ENCODE peak calls at places on chromosomes 7 and 10, in seven cellular contexts. V is GM06990, K is foreskin fibroblast, S is WTC11, R is ascending aorta, D is Calu3, Z is spleen. A is an unnamed sample.

GRCh38 chr7:132836746-132837145 is 245.1 kb downstream of the CHCHD3 start:
- DNase-seq in Z (no peak), K (peak), S (no peak), D (no peak), R (no peak), V (no peak), A (no peak)

GRCh38 chr7:80078159-80078731 is 56.4 kb upstream of the GNAI1 start:
- DNase-seq in Z (no peak), S (no peak), K (peak), V (no peak), R (no peak), D (no peak), A (no peak)

GRCh38 chr10:125797999-125798662 is 22.5 kb upstream of the MMP21 start:
- DNase-seq in D (no peak), V (no peak), K (no peak), R (peak), Z (no peak), S (no peak), A (no peak)

GRCh38 chr10:124033887-124034218 is 59.5 kb downstream of the CHST15 start:
- DNase-seq in S (no peak), R (no peak), Z (peak), K (peak), V (no peak), D (no peak), A (no peak)

GRCh38 chr10:121078036-121078435 is 226.9 kb downstream of the WDR11 start:
- DNase-seq in V (no peak), K (no peak), Z (no peak), R (no peak), S (no peak), D (peak), A (no peak)

GRCh38 chr10:29598861-29599311 is 35.9 kb downstream of the SVIL start:
- DNase-seq in Z (no peak), R (peak), D (no peak), S (no peak), V (no peak), K (peak), A (no peak)

GRCh38 chr10:129614341-129614740 is 147.3 kb downstream of the MGMT start:
- DNase-seq in D (no peak), R (no peak), S (no peak), V (no peak), K (no peak), Z (no peak), A (no peak)

GRCh38 chr10:16519908-16520861 is 1.5 kb downstream of the C1QL3 start:
- DNase-seq in D (no peak), V (peak), K (peak), S (peak), Z (no peak), R (no peak), A (peak)

GRCh38 chr10:7701158-7701742 is 1.9 kb upstream of the ITIH2 start:
- DNase-seq in D (no peak), S (no peak), K (no peak), V (no peak), R (no peak), Z (no peak), A (no peak)

GRCh38 chr7:103915958-103916357 is 73.5 kb downstream of the RELN start:
- DNase-seq in Z (no peak), D (peak), V (no peak), S (no peak), K (no peak), R (no peak), A (no peak)

GRCh38 chr7:20217193-20217948 is at the start of gene MACC1:
- DNase-seq in V (peak), K (no peak), Z (peak), R (no peak), D (peak), S (peak), A (no peak)

GRCh38 chr7:124764847-124765400 is 668 bp downstream of the GPR37 start:
- DNase-seq in D (peak), R (no peak), V (peak), S (peak), Z (no peak), K (peak), A (no peak)

GRCh38 chr10:16816830-16817124 is 447 bp downstream of the RSU1 start:
- DNase-seq in S (no peak), K (no peak), Z (no peak), D (no peak), R (no peak), V (no peak), A (no peak)

GRCh38 chr10:110175406-110175805 is 32.0 kb upstream of the MXI1 start:
- DNase-seq in V (no peak), S (no peak), Z (no peak), K (peak), D (no peak), R (no peak), A (no peak)

DNA sequence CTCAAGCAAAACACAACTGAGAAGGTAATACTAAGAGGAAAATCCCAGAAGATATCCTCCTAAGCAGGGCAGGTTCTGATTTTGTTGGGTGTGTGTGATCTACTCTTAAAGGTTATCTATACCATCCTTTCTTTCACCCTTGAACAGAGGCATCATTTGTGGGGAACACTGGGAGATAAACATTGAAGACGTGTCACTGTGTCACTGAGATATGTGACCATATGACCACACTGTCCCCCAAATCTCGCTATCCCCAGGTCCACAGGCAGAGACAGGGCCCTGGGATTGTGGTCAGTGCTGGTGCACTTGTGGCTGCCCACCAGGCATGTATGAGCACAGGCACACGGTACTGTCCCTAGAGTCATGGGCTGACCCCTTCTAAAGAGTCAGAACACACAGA is 30.0 kb downstream of the TECTB start:
- DNase-seq in R (no peak), K (no peak), V (no peak), S (no peak), D (no peak), Z (no peak), A (no peak)
- TF ChIP-seq CTCF in R (no peak), K (no peak), V (no peak), S (no peak), D (no peak), Z (no peak), A (no peak)

GRCh38 chr10:52739380-52740154 is 33.0 kb downstream of the MBL2 start:
- DNase-seq in S (no peak), K (no peak), Z (no peak), V (no peak), D (no peak), R (no peak), A (no peak)

GRCh38 chr10:52742723-52743122 is 29.9 kb downstream of the MBL2 start:
- DNase-seq in V (no peak), D (no peak), Z (no peak), R (no peak), S (no peak), K (no peak), A (no peak)

GRCh38 chr10:52741851-52742250 is 30.7 kb downstream of the MBL2 start:
- DNase-seq in K (no peak), R (no peak), D (no peak), V (no peak), Z (no peak), S (no peak), A (no peak)

GRCh38 chr10:52740155-52740549 is 32.4 kb downstream of the MBL2 start:
- DNase-seq in V (no peak), Z (no peak), K (no peak), S (no peak), R (no peak), D (no peak), A (no peak)

GRCh38 chr10:52740913-52741675 is 31.5 kb downstream of the MBL2 start:
- DNase-seq in K (peak), R (no peak), D (peak), V (no peak), Z (no peak), S (peak), A (peak)
- TF ChIP-seq CTCF in K (peak), R (peak), D (peak), V (peak), Z (peak), S (peak), A (peak)

GRCh38 chr7:101960323-101960722 is 142.9 kb downstream of the CUX1 start:
- DNase-seq in D (no peak), K (no peak), S (no peak), V (no peak), R (no peak), Z (no peak), A (no peak)
- TF ChIP-seq CTCF in D (no peak), K (no peak), S (no peak), V (no peak), R (no peak), Z (no peak), A (no peak)

GRCh38 chr10:113558336-113558735 is 5.5 kb downstream of the HABP2 start:
- DNase-seq in D (no peak), K (no peak), R (no peak), S (peak), V (no peak), Z (no peak), A (no peak)
- TF ChIP-seq CTCF in D (no peak), K (no peak), R (no peak), S (no peak), V (no peak), Z (no peak), A (no peak)

DNA sequence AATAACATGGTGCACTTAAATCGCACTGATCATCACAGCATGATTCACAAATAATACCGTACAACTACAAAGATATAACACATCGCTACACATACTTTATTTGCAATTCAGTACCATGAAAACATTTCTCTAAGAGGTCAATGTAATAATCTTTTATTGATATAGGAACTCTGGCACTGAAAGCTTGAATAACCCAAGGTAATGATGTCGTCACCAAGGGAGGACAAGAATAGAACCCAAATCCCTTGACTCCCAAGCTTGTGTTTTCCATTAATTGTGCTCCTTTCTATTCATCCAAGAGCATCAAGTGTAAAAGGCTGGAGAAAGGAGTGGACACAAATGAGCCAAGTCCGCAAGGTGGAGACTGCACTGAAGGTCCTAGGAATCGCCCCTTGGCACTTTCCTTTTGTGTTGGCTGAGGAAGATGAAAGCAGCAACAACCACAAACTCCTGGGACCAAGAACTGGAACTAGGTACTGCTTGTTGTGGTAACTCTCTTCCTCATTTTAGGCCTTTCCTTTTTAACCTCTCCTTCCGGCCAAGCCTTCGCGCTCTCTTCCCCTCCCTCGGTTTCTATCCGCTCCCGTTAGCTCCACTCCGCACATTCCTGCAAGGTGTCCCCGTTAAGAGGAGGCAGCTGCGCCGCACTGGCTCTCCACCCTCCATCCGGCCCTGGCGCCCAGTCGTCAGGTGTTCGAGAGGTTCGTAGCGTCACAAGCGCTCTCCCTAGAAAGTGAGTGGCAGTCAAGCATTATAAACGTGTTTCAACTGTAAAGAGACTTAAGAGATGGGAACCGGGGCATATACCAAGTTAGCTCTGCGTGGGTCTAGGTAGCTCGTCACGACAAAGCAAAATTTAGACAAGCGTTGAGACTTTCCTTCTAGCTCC is 1.0 kb upstream of the CBLL1 start:
- DNase-seq in K (no peak), D (no peak), V (no peak), S (peak), R (peak), Z (peak), A (peak)
- TF ChIP-seq CTCF in K (no peak), D (no peak), V (no peak), S (no peak), R (no peak), Z (no peak), A (no peak)

GRCh38 chr10:126966938-126967337 is 61.7 kb downstream of the DOCK1 start:
- DNase-seq in D (no peak), Z (no peak), R (no peak), K (no peak), S (no peak), V (no peak), A (no peak)

GRCh38 chr10:126975221-126975620 is 70.0 kb downstream of the DOCK1 start:
- DNase-seq in S (no peak), R (no peak), D (no peak), Z (no peak), V (no peak), K (no peak), A (no peak)

GRCh38 chr10:126964190-126964589 is 59.0 kb downstream of the DOCK1 start:
- DNase-seq in K (no peak), Z (no peak), R (no peak), D (no peak), V (no peak), S (no peak), A (no peak)

GRCh38 chr10:126972622-126973414 is 67.6 kb downstream of the DOCK1 start:
- DNase-seq in R (no peak), V (no peak), S (no peak), Z (no peak), D (peak), K (peak), A (no peak)

GRCh38 chr10:126969310-126969709 is 64.1 kb downstream of the DOCK1 start:
- DNase-seq in S (peak), R (no peak), K (no peak), Z (no peak), V (no peak), D (peak), A (no peak)
- TF ChIP-seq CTCF in S (no peak), R (no peak), K (peak), Z (no peak), V (no peak), D (no peak), A (no peak)

GRCh38 chr7:108592633-108593277 is 23.1 kb downstream of the DNAJB9 start:
- DNase-seq in V (no peak), R (no peak), Z (no peak), D (peak), K (peak), S (no peak), A (peak)
- TF ChIP-seq CTCF in V (peak), R (no peak), Z (no peak), D (no peak), K (no peak), S (no peak), A (no peak)

A was measured in glutamatergic neuron.